ENCODE peak calls at places on chromosomes 3 and 15, in six cellular contexts. L, E, D, C, M and V are unnamed samples.

GRCh38 chr15:89002281-89002761 is 85.9 kb upstream of the ABHD2 start:
- DNase-seq in C (no peak), M (no peak), D (no peak), L (no peak), E (peak), V (no peak)

GRCh38 chr15:85625856-85626255 is 168.9 kb downstream of the KLHL25 start:
- DNase-seq in L (no peak), E (no peak), M (no peak), C (peak), D (no peak), V (peak)

GRCh38 chr3:173660645-173661299 is 263.2 kb downstream of the NLGN1 start:
- DNase-seq in E (no peak), M (no peak), D (no peak), L (no peak), C (no peak), V (peak)

GRCh38 chr3:112984485-112984884 is 6.3 kb upstream of the GTPBP8 start:
- DNase-seq in C (peak), L (no peak), D (no peak), E (peak), M (no peak), V (peak)

GRCh38 chr15:97235285-97235985 is 725.1 kb upstream of the ARRDC4 start:
- DNase-seq in D (peak), E (peak), M (no peak), C (peak), L (peak), V (peak)

GRCh38 chr15:70347766-70348558 is 250.2 kb upstream of the TLE3 start:
- DNase-seq in C (no peak), D (no peak), E (no peak), M (no peak), L (no peak), V (no peak)

GRCh38 chr3:72271923-72272322 is 487.0 kb upstream of the PROK2 start:
- DNase-seq in D (no peak), C (no peak), L (no peak), E (no peak), M (no peak), V (no peak)

GRCh38 chr15:66955871-66956585 is 109.4 kb upstream of the SMAD3 start:
- DNase-seq in C (peak), L (no peak), E (no peak), D (peak), M (no peak), V (peak)

GRCh38 chr3:66021731-66022131 is 17.0 kb downstream of the MAGI1 start:
- DNase-seq in E (no peak), C (peak), D (peak), L (no peak), M (no peak), V (peak)

GRCh38 chr3:10023587-10024310 is 2.5 kb upstream of the FANCD2 start:
- DNase-seq in L (no peak), M (no peak), D (peak), E (no peak), C (peak), V (peak)

GRCh38 chr3:50340404-50341329 is at the start of gene RASSF1:
- DNase-seq in M (no peak), D (no peak), L (no peak), E (peak), C (peak), V (peak)

GRCh38 chr3:159711560-159712333 is 276.9 kb upstream of the IL12A start:
- DNase-seq in C (peak), D (peak), L (no peak), E (no peak), M (no peak), V (peak)

GRCh38 chr3:96865605-96866004 is 51.2 kb downstream of the EPHA6 start:
- DNase-seq in C (no peak), E (no peak), M (no peak), D (no peak), L (no peak), V (no peak)

GRCh38 chr3:132174500-132174899 is 139.7 kb upstream of the CPNE4 start:
- DNase-seq in D (no peak), C (peak), M (no peak), L (no peak), E (no peak), V (peak)

GRCh38 chr15:68177747-68178146 is 27.4 kb downstream of the CALML4 start:
- DNase-seq in L (no peak), E (no peak), M (no peak), C (no peak), D (no peak), V (no peak)

GRCh38 chr3:62325896-62326295 is 47.5 kb downstream of the FEZF2 start:
- DNase-seq in E (no peak), L (no peak), M (no peak), C (peak), D (no peak), V (peak)

GRCh38 chr3:39497753-39498152 is 30.3 kb downstream of the MOBP start:
- DNase-seq in E (no peak), D (no peak), M (no peak), L (no peak), C (no peak), V (no peak)